ENCODE peak calls at places on chromosomes 6 and 20, in five cellular contexts. T, S, E, D and Q are unnamed samples.

GRCh38 chr20:59575653-59576052 is 28.7 kb upstream of the PHACTR3 start:
- DNase-seq in S (no peak), D (no peak), E (no peak), T (no peak), Q (no peak)

GRCh38 chr20:52760791-52761190 is 211.4 kb upstream of the TSHZ2 start:
- DNase-seq in T (no peak), D (no peak), S (no peak), E (no peak), Q (no peak)

GRCh38 chr6:79212859-79213258 is 21.6 kb downstream of the HMGN3 start:
- DNase-seq in D (no peak), S (no peak), E (no peak), T (no peak), Q (no peak)

GRCh38 chr6:33147807-33148666 is 44.2 kb downstream of the COL11A2 start:
- DNase-seq in T (no peak), D (no peak), E (no peak), S (no peak), Q (no peak)

GRCh38 chr20:44070139-44070900 is 116.7 kb downstream of the JPH2 start:
- DNase-seq in S (peak), E (no peak), D (no peak), T (no peak), Q (peak)

GRCh38 chr6:25279748-25280616 is 808 bp downstream of the CARMIL1 start:
- DNase-seq in S (no peak), E (no peak), T (peak), D (no peak), Q (no peak)

GRCh38 chr6:75450903-75451302 is 42.7 kb downstream of the FILIP1 start:
- DNase-seq in E (no peak), T (no peak), S (no peak), D (no peak), Q (no peak)

GRCh38 chr6:41546475-41546865 is 289 bp downstream of the FOXP4 start:
- DNase-seq in S (no peak), E (no peak), T (no peak), D (no peak), Q (peak)

GRCh38 chr20:52783769-52784168 is 188.4 kb upstream of the TSHZ2 start:
- DNase-seq in D (no peak), T (no peak), S (no peak), E (no peak), Q (no peak)

GRCh38 chr6:154923199-154923869 is 71.8 kb upstream of the TIAM2 start:
- DNase-seq in T (no peak), S (no peak), D (no peak), E (no peak), Q (no peak)

GRCh38 chr20:56360133-56360898 is 1.5 kb downstream of the FAM210B start:
- DNase-seq in D (no peak), T (no peak), E (no peak), S (no peak), Q (no peak)

GRCh38 chr6:122647765-122648164 is 37.6 kb downstream of the PKIB start:
- DNase-seq in S (no peak), D (no peak), E (no peak), T (no peak), Q (no peak)

GRCh38 chr20:34982270-34983088 is 26.8 kb downstream of the MYH7B start:
- DNase-seq in E (peak), D (no peak), T (no peak), S (no peak), Q (no peak)

GRCh38 chr6:53151676-53152075 is 3.0 kb upstream of the GCM1 start:
- DNase-seq in T (no peak), E (no peak), S (no peak), D (no peak), Q (no peak)

GRCh38 chr20:37911838-37912273 is 8.9 kb downstream of the VSTM2L start:
- DNase-seq in S (no peak), T (no peak), E (peak), D (peak), Q (no peak)

GRCh38 chr6:10395946-10396577 is 18.8 kb downstream of the TFAP2A start:
- DNase-seq in T (no peak), S (no peak), D (no peak), E (no peak), Q (no peak)

GRCh38 chr6:124870611-124871201 is 91.5 kb upstream of the RNF217 start:
- DNase-seq in E (no peak), S (no peak), D (no peak), T (no peak), Q (no peak)

GRCh38 chr6:155152211-155153076 is 111.4 kb upstream of the CLDN20 start:
- DNase-seq in D (no peak), E (no peak), S (no peak), T (no peak), Q (no peak)

GRCh38 chr6:43921548-43922422 is 151.8 kb downstream of the VEGFA start:
- DNase-seq in S (no peak), E (no peak), D (no peak), T (no peak), Q (no peak)

GRCh38 chr20:36434383-36434782 is 106.9 kb upstream of the MYL9 start:
- DNase-seq in E (no peak), D (no peak), T (no peak), S (no peak), Q (no peak)

GRCh38 chr20:34586488-34587163 is 28.1 kb downstream of the MAP1LC3A start:
- DNase-seq in E (no peak), D (no peak), T (no peak), S (no peak), Q (no peak)

GRCh38 chr20:37407117-37407566 is 61.2 kb downstream of the SRC start:
- DNase-seq in E (no peak), D (no peak), S (no peak), T (no peak), Q (no peak)

GRCh38 chr20:62496525-62497218 is 20.9 kb upstream of the GATA5 start:
- DNase-seq in D (no peak), T (peak), E (no peak), S (no peak), Q (peak)

GRCh38 chr6:75402296-75402695 is 91.3 kb downstream of the FILIP1 start:
- DNase-seq in T (peak), S (no peak), E (peak), D (no peak), Q (no peak)

GRCh38 chr20:48186915-48187314 is 401.6 kb upstream of the SULF2 start:
- DNase-seq in D (no peak), E (no peak), T (no peak), S (no peak), Q (no peak)

GRCh38 chr6:164756142-164756541 is 553.3 kb downstream of the C6orf118 start:
- DNase-seq in T (no peak), D (no peak), E (no peak), S (no peak), Q (no peak)

GRCh38 chr6:5126214-5126613 is 41.1 kb downstream of the PPP1R3G start:
- DNase-seq in D (no peak), S (no peak), T (no peak), E (no peak), Q (no peak)

GRCh38 chr6:111874030-111874425 is 776 bp upstream of the FYN start:
- DNase-seq in D (no peak), T (no peak), S (no peak), E (no peak), Q (peak)

GRCh38 chr6:131199568-131200272 is 64.5 kb downstream of the AKAP7 start:
- DNase-seq in T (no peak), E (no peak), S (no peak), D (no peak), Q (peak)

GRCh38 chr20:39164642-39165041 is 202.5 kb downstream of the DHX35 start:
- DNase-seq in D (no peak), S (no peak), T (no peak), E (no peak), Q (no peak)

GRCh38 chr6:18148304-18149025 is 6.4 kb downstream of the TPMT start:
- DNase-seq in S (no peak), E (no peak), T (no peak), D (no peak), Q (no peak)

GRCh38 chr6:35181313-35181932 is 32.3 kb upstream of the SCUBE3 start:
- DNase-seq in T (no peak), D (no peak), E (no peak), S (no peak), Q (no peak)

GRCh38 chr6:43720999-43721398 is 33.4 kb upstream of the MRPS18A start:
- DNase-seq in S (no peak), E (no peak), D (no peak), T (no peak), Q (no peak)

GRCh38 chr6:30154061-30154460 is 7.0 kb downstream of the TRIM10 start:
- DNase-seq in E (no peak), S (no peak), D (no peak), T (no peak), Q (no peak)

GRCh38 chr6:24752917-24753486 is 21.7 kb upstream of the GMNN start:
- DNase-seq in T (no peak), S (no peak), E (no peak), D (no peak), Q (no peak)

GRCh38 chr20:25490656-25491445 is 83.4 kb downstream of the GINS1 start:
- DNase-seq in D (no peak), E (no peak), T (no peak), S (no peak), Q (no peak)

GRCh38 chr6:28449056-28449455 is 5.8 kb upstream of the ZSCAN23 start:
- DNase-seq in T (no peak), S (no peak), D (no peak), E (no peak), Q (no peak)

GRCh38 chr6:28446818-28447511 is 3.7 kb upstream of the ZSCAN23 start:
- DNase-seq in E (no peak), T (no peak), D (peak), S (no peak), Q (peak)

GRCh38 chr6:28443112-28443773 is at the start of gene ZSCAN23:
- DNase-seq in E (peak), T (peak), D (peak), S (peak), Q (peak)
- H3K4me3 ChIP-seq in E (peak), T (peak), D (peak), S (peak), Q (peak)

DNA sequence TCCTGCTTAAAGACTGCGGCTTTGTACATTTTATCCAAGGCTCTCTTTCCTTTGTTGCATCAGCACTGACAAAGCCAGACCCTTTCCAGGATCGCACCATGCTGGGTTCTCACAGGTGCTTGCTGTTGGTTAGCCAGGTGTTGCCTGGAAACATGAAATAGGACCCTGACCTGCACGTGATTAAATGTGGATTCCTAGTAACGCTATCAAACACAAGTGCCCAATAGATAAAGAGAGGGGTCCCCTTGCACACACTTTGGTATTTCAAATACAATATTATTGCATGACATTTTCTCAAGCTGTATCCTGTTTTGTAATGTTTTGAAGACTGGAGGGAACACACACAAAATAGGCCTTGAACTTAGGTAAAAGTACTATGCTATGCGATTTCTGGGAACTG is 73.3 kb downstream of the AKAP12 start:
- DNase-seq in T (no peak), S (no peak), E (no peak), D (no peak), Q (no peak)
- H3K27ac ChIP-seq in T (no peak), S (no peak), E (no peak), D (no peak), Q (no peak)

DNA sequence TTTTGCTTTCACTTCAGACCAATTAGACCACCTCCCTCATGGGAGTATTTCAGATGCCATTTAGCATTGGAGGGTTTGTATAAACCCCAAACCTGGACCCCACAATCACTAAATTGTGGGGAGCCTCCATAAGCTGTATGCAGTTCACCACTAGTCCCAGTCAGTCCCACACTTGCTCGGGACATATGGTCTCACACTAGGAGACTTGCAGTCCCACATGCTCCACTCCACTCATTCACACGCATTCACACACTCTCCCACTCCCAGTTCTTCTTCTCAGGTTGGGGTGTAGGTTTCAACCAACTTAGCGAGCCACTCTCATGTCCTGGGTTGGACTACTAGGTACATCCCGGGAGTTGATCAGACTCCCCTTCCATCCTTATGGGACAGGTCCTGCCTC is 84.5 kb upstream of the GPR6 start:
- DNase-seq in S (no peak), T (no peak), D (no peak), E (no peak), Q (no peak)
- H3K4me3 ChIP-seq in S (no peak), T (no peak), D (no peak), E (no peak), Q (no peak)

DNA sequence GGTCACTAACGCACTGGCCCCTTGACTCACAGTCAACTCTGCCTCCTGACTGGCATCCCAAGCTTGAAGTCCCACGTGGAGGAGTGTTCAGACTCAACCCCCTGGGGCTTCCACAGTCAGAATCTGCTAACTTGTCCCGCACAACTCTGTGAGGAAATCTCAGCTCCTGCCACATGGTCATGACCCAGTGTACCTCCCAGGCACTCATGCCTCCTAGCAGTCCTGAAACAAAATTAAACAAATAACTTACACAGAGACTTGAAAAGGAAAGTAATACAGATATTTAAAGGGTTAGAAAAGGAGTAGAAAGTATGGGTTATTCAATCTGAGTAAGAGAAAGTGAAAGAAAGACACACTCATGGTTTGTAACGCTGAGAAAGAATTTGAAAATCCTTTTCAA is 134.9 kb downstream of the GMDS start:
- DNase-seq in T (no peak), E (no peak), S (no peak), D (no peak), Q (peak)
- H3K27ac ChIP-seq in T (no peak), E (peak), S (no peak), D (peak), Q (no peak)